ENCODE peak calls at places on chromosomes 1 and 21, in ten cellular contexts. One of them, this sample, is unnamed. For H3K4me1, the result is how much of the 10 kb centered on the place peaks cover.

GRCh38 chr1:219159946-219160645 is 13.6 kb upstream of the LYPLAL1 start:
- DNase-seq in A549: no peak
- DNase-seq in heart right ventricle: no peak
- DNase-seq in upper lobe of left lung: no peak
- DNase-seq in body of pancreas: no peak
- DNase-seq in right atrium auricular region: no peak
- DNase-seq in suprapubic skin: no peak
- DNase-seq in cardiac muscle cell: no peak
- DNase-seq in PC-3: peak
- DNase-seq in breast epithelium: no peak
- DNase-seq in this sample: no peak

GRCh38 chr1:63316540-63316939 is 5.8 kb upstream of the FOXD3 start:
- DNase-seq in A549: no peak
- DNase-seq in heart right ventricle: no peak
- DNase-seq in upper lobe of left lung: no peak
- DNase-seq in body of pancreas: no peak
- DNase-seq in right atrium auricular region: no peak
- DNase-seq in suprapubic skin: no peak
- DNase-seq in cardiac muscle cell: no peak
- DNase-seq in PC-3: no peak
- DNase-seq in breast epithelium: no peak
- DNase-seq in this sample: no peak

GRCh38 chr1:20076695-20077461 is 6.9 kb downstream of the PLA2G5 start:
- DNase-seq in A549: no peak
- DNase-seq in heart right ventricle: no peak
- DNase-seq in upper lobe of left lung: no peak
- DNase-seq in body of pancreas: no peak
- DNase-seq in right atrium auricular region: peak
- DNase-seq in suprapubic skin: peak
- DNase-seq in cardiac muscle cell: no peak
- DNase-seq in PC-3: no peak
- DNase-seq in breast epithelium: no peak
- DNase-seq in this sample: no peak

GRCh38 chr1:115158181-115158580 is 68.9 kb upstream of the TSPAN2 start:
- DNase-seq in A549: no peak
- DNase-seq in heart right ventricle: peak
- DNase-seq in upper lobe of left lung: no peak
- DNase-seq in body of pancreas: no peak
- DNase-seq in right atrium auricular region: no peak
- DNase-seq in suprapubic skin: no peak
- DNase-seq in cardiac muscle cell: no peak
- DNase-seq in PC-3: peak
- DNase-seq in breast epithelium: no peak
- DNase-seq in this sample: no peak

GRCh38 chr1:23122023-23122738 is 46.5 kb downstream of the LUZP1 start:
- DNase-seq in A549: no peak
- DNase-seq in heart right ventricle: no peak
- DNase-seq in upper lobe of left lung: no peak
- DNase-seq in body of pancreas: peak
- DNase-seq in right atrium auricular region: no peak
- DNase-seq in suprapubic skin: no peak
- DNase-seq in cardiac muscle cell: no peak
- DNase-seq in PC-3: peak
- DNase-seq in breast epithelium: no peak
- DNase-seq in this sample: no peak

GRCh38 chr1:116934586-116935207 is 25.0 kb downstream of the PTGFRN start:
- DNase-seq in A549: peak
- DNase-seq in heart right ventricle: no peak
- DNase-seq in upper lobe of left lung: no peak
- DNase-seq in body of pancreas: no peak
- DNase-seq in right atrium auricular region: no peak
- DNase-seq in suprapubic skin: no peak
- DNase-seq in cardiac muscle cell: no peak
- DNase-seq in PC-3: peak
- DNase-seq in breast epithelium: no peak
- DNase-seq in this sample: no peak

GRCh38 chr1:52139817-52140540 is 1.9 kb upstream of the ZFYVE9 start:
- DNase-seq in A549: no peak
- DNase-seq in heart right ventricle: no peak
- DNase-seq in upper lobe of left lung: no peak
- DNase-seq in body of pancreas: no peak
- DNase-seq in right atrium auricular region: no peak
- DNase-seq in suprapubic skin: no peak
- DNase-seq in cardiac muscle cell: no peak
- DNase-seq in PC-3: peak
- DNase-seq in breast epithelium: no peak
- DNase-seq in this sample: no peak

GRCh38 chr21:41763398-41763931 is 3.4 kb downstream of the RIPK4 start:
- DNase-seq in A549: no peak
- DNase-seq in heart right ventricle: no peak
- DNase-seq in upper lobe of left lung: no peak
- DNase-seq in body of pancreas: peak
- DNase-seq in right atrium auricular region: no peak
- DNase-seq in suprapubic skin: no peak
- DNase-seq in cardiac muscle cell: peak
- DNase-seq in PC-3: peak
- DNase-seq in breast epithelium: no peak
- DNase-seq in this sample: no peak

GRCh38 chr21:25179116-25179515 is 428.2 kb downstream of the MRPL39 start:
- DNase-seq in A549: no peak
- DNase-seq in heart right ventricle: no peak
- DNase-seq in upper lobe of left lung: no peak
- DNase-seq in body of pancreas: no peak
- DNase-seq in right atrium auricular region: no peak
- DNase-seq in suprapubic skin: no peak
- DNase-seq in cardiac muscle cell: no peak
- DNase-seq in PC-3: no peak
- DNase-seq in breast epithelium: no peak
- DNase-seq in this sample: no peak

GRCh38 chr1:116139592-116140134 is 28.5 kb downstream of the MAB21L3 start:
- DNase-seq in A549: no peak
- DNase-seq in heart right ventricle: no peak
- DNase-seq in upper lobe of left lung: no peak
- DNase-seq in body of pancreas: no peak
- DNase-seq in right atrium auricular region: no peak
- DNase-seq in suprapubic skin: no peak
- DNase-seq in cardiac muscle cell: no peak
- DNase-seq in PC-3: no peak
- DNase-seq in breast epithelium: no peak
- DNase-seq in this sample: no peak

GRCh38 chr1:118973032-118973431 is 15.1 kb downstream of the TBX15 start:
- DNase-seq in A549: no peak
- DNase-seq in heart right ventricle: no peak
- DNase-seq in upper lobe of left lung: no peak
- DNase-seq in body of pancreas: no peak
- DNase-seq in right atrium auricular region: no peak
- DNase-seq in suprapubic skin: no peak
- DNase-seq in cardiac muscle cell: no peak
- DNase-seq in PC-3: no peak
- DNase-seq in breast epithelium: no peak
- DNase-seq in this sample: no peak

GRCh38 chr1:107048255-107048654 is 8.2 kb upstream of the PRMT6 start:
- DNase-seq in A549: no peak
- DNase-seq in heart right ventricle: no peak
- DNase-seq in upper lobe of left lung: no peak
- DNase-seq in body of pancreas: no peak
- DNase-seq in right atrium auricular region: no peak
- DNase-seq in suprapubic skin: no peak
- DNase-seq in cardiac muscle cell: no peak
- DNase-seq in PC-3: no peak
- DNase-seq in breast epithelium: no peak
- DNase-seq in this sample: no peak

GRCh38 chr1:167661527-167662436 is 31.8 kb downstream of the RCSD1 start:
- DNase-seq in A549: peak
- DNase-seq in heart right ventricle: no peak
- DNase-seq in upper lobe of left lung: no peak
- DNase-seq in body of pancreas: no peak
- DNase-seq in right atrium auricular region: no peak
- DNase-seq in suprapubic skin: no peak
- DNase-seq in cardiac muscle cell: no peak
- DNase-seq in PC-3: peak
- DNase-seq in breast epithelium: no peak
- DNase-seq in this sample: no peak

GRCh38 chr1:41623736-41624135 is 139.3 kb upstream of the EDN2 start:
- DNase-seq in A549: no peak
- DNase-seq in heart right ventricle: no peak
- DNase-seq in upper lobe of left lung: peak
- DNase-seq in body of pancreas: no peak
- DNase-seq in right atrium auricular region: no peak
- DNase-seq in suprapubic skin: no peak
- DNase-seq in cardiac muscle cell: no peak
- DNase-seq in PC-3: no peak
- DNase-seq in breast epithelium: no peak
- DNase-seq in this sample: no peak

DNA sequence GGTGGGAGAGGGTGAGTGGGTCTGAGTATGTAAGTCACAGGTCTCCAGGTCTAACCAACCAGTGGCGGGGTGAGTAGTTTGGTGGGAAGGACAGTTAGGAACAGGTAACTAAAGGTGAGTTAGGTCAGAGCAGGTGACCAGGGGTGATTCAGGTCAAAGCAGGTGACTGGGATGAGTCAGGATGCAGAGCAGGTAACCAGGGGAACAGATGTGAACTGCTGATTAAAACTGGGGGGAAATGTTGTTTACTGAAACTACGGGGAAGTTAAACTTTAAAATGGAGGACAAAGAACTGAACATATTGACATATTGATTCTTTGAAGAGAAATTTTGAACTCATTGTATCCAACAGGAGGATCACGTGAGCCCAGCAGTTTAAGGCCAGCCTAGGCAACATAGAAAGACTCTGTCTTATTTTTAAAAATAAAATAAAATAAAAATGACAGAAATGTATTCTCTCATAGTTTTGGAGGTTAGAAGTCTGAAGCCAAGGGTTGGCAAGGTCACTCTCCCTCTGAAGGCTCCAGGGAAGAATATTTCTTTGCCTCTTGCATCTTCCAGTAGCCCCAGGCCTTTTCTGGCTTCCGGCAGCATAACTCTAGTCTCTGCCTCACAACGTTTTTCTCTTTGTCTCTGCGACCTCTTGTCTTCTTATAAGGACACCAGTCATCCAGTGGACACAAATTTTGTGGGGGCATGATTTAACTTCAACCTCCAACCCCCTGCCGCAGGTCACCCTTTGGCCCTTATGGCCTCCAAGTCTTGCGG is 64.3 kb upstream of the TINAGL1 start:
- DNase-seq in A549: no peak
- DNase-seq in heart right ventricle: no peak
- DNase-seq in upper lobe of left lung: no peak
- DNase-seq in body of pancreas: peak
- DNase-seq in right atrium auricular region: no peak
- DNase-seq in suprapubic skin: no peak
- DNase-seq in cardiac muscle cell: no peak
- DNase-seq in PC-3: no peak
- DNase-seq in breast epithelium: no peak
- DNase-seq in this sample: no peak
- H3K4me1 ChIP-seq in A549: under half
- H3K4me1 ChIP-seq in heart right ventricle: under half
- H3K4me1 ChIP-seq in upper lobe of left lung: under half
- H3K4me1 ChIP-seq in body of pancreas: under half
- H3K4me1 ChIP-seq in right atrium auricular region: under half
- H3K4me1 ChIP-seq in suprapubic skin: under half
- H3K4me1 ChIP-seq in cardiac muscle cell: under half
- H3K4me1 ChIP-seq in PC-3: under half
- H3K4me1 ChIP-seq in breast epithelium: under half
- H3K4me1 ChIP-seq in this sample: under half

GRCh38 chr1:226444901-226445300 is 37.0 kb upstream of the PARP1 start:
- DNase-seq in A549: no peak
- DNase-seq in heart right ventricle: no peak
- DNase-seq in upper lobe of left lung: no peak
- DNase-seq in body of pancreas: no peak
- DNase-seq in right atrium auricular region: no peak
- DNase-seq in suprapubic skin: no peak
- DNase-seq in cardiac muscle cell: no peak
- DNase-seq in PC-3: no peak
- DNase-seq in breast epithelium: no peak
- DNase-seq in this sample: peak
- TF ChIP-seq CTCF in A549: no peak
- TF ChIP-seq CTCF in heart right ventricle: no peak
- TF ChIP-seq CTCF in upper lobe of left lung: no peak
- TF ChIP-seq CTCF in body of pancreas: no peak
- TF ChIP-seq CTCF in right atrium auricular region: no peak
- TF ChIP-seq CTCF in suprapubic skin: no peak
- TF ChIP-seq CTCF in cardiac muscle cell: no peak
- TF ChIP-seq CTCF in PC-3: no peak
- TF ChIP-seq CTCF in breast epithelium: no peak
- TF ChIP-seq CTCF in this sample: no peak

GRCh38 chr1:233193741-233194140 is 101.8 kb downstream of the PCNX2 start:
- DNase-seq in A549: no peak
- DNase-seq in heart right ventricle: no peak
- DNase-seq in upper lobe of left lung: no peak
- DNase-seq in body of pancreas: no peak
- DNase-seq in right atrium auricular region: no peak
- DNase-seq in suprapubic skin: no peak
- DNase-seq in cardiac muscle cell: no peak
- DNase-seq in PC-3: no peak
- DNase-seq in breast epithelium: no peak
- DNase-seq in this sample: no peak

DNA sequence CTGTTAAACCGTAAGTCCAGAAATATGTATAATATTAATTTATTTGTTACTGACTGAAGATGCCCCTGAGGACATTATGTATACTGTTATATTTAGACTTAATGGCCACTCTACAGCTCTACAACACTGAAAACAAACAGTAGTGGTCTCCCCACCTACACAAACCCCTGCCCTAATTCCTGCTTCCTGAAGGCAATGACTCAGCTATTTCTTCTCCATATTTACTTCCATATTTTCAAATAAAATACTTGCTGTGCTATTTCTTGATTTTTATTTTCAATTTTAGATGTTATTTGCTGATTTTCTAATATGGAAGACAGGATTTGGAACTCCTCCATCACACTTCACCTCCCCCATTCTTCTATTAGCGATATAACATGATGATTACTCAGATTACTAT is 97.6 kb downstream of the PCNX2 start:
- DNase-seq in A549: no peak
- DNase-seq in heart right ventricle: no peak
- DNase-seq in upper lobe of left lung: no peak
- DNase-seq in body of pancreas: no peak
- DNase-seq in right atrium auricular region: no peak
- DNase-seq in suprapubic skin: no peak
- DNase-seq in cardiac muscle cell: no peak
- DNase-seq in PC-3: peak
- DNase-seq in breast epithelium: no peak
- DNase-seq in this sample: no peak
- H3K4me1 ChIP-seq in A549: under half
- H3K4me1 ChIP-seq in heart right ventricle: under half
- H3K4me1 ChIP-seq in upper lobe of left lung: under half
- H3K4me1 ChIP-seq in body of pancreas: under half
- H3K4me1 ChIP-seq in right atrium auricular region: under half
- H3K4me1 ChIP-seq in suprapubic skin: under half
- H3K4me1 ChIP-seq in cardiac muscle cell: under half
- H3K4me1 ChIP-seq in PC-3: under half
- H3K4me1 ChIP-seq in breast epithelium: under half
- H3K4me1 ChIP-seq in this sample: under half

DNA sequence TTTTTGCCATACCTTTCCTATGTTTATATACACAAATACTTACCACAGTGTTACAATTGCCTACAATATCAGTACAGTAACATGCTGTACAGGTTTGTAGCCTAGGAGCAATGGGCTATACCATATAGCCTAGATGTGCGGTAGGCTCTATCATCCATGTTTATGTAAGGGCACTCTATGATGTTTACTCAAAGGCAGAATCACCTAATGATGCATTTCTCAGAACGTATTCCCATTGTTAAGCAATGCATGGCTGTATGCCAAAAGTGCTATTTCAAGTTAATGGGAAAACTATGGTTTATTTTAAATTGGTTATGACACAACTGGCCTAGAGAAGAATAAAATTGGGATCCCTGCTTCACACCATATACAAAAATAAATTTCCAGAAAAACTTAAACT is 36.9 kb upstream of the DISP1 start:
- DNase-seq in A549: peak
- DNase-seq in heart right ventricle: no peak
- DNase-seq in upper lobe of left lung: no peak
- DNase-seq in body of pancreas: no peak
- DNase-seq in right atrium auricular region: no peak
- DNase-seq in suprapubic skin: no peak
- DNase-seq in cardiac muscle cell: no peak
- DNase-seq in PC-3: peak
- DNase-seq in breast epithelium: no peak
- DNase-seq in this sample: no peak
- TF ChIP-seq CTCF in A549: no peak
- TF ChIP-seq CTCF in heart right ventricle: no peak
- TF ChIP-seq CTCF in upper lobe of left lung: no peak
- TF ChIP-seq CTCF in body of pancreas: no peak
- TF ChIP-seq CTCF in right atrium auricular region: no peak
- TF ChIP-seq CTCF in suprapubic skin: no peak
- TF ChIP-seq CTCF in cardiac muscle cell: no peak
- TF ChIP-seq CTCF in PC-3: no peak
- TF ChIP-seq CTCF in breast epithelium: no peak
- TF ChIP-seq CTCF in this sample: no peak

This sample was measured in esophagus squamous epithelium.